ENCODE peak calls at places on chromosomes 6 and 20, in nine cellular contexts. Y is fibroblast of the conjunctiva; M is neural crest cell; J is left ventricle myocardium inferior; Q is omental fat pad; K is astrocyte of the spinal cord; T is LoVo; V is endodermal cell; E is activated CD4-positive, alpha-beta T cell treated with anti-CD3 and anti-CD28 coated beads for 36 hours. A is an unnamed sample.

GRCh38 chr20:56829788-56830385 is 200.8 kb downstream of the TFAP2C start:
- DNase-seq in Q (no peak), E (no peak), V (peak), Y (no peak), J (no peak), T (no peak), K (no peak), M (no peak), A (peak)

GRCh38 chr6:27866370-27867050 is 45.7 kb downstream of the OR2B2 start:
- DNase-seq in K (peak), J (no peak), V (peak), M (no peak), Q (no peak), Y (peak), T (peak), E (peak), A (peak)

GRCh38 chr6:147507162-147508072 is 1.1 kb upstream of the SAMD5 start:
- DNase-seq in M (peak), V (peak), J (peak), E (peak), K (peak), T (peak), Y (no peak), Q (no peak), A (no peak)

GRCh38 chr20:21136015-21136732 is 10.3 kb downstream of the KIZ start:
- DNase-seq in Y (no peak), E (no peak), V (no peak), K (no peak), Q (no peak), M (no peak), T (no peak), J (no peak), A (no peak)

GRCh38 chr6:163438940-163439335 is 24.4 kb downstream of the QKI start:
- DNase-seq in Q (peak), T (no peak), E (peak), K (no peak), J (peak), Y (no peak), M (no peak), V (no peak), A (peak)

GRCh38 chr20:25233016-25233772 is 14.7 kb upstream of the PYGB start:
- DNase-seq in Y (peak), K (peak), Q (no peak), M (no peak), V (no peak), T (peak), E (no peak), J (peak), A (peak)

GRCh38 chr6:143522034-143522600 is 10.6 kb upstream of the FUCA2 start:
- DNase-seq in M (no peak), J (no peak), V (no peak), Q (no peak), Y (no peak), E (no peak), K (no peak), T (no peak), A (no peak)

GRCh38 chr6:41874741-41875140 is 20.4 kb downstream of the USP49 start:
- DNase-seq in K (no peak), T (no peak), Y (no peak), M (no peak), V (no peak), J (no peak), E (no peak), Q (no peak), A (no peak)

GRCh38 chr6:35140991-35141720 is at the start of gene TCP11:
- DNase-seq in M (no peak), E (peak), Y (no peak), J (peak), Q (no peak), T (no peak), K (no peak), V (peak), A (no peak)

GRCh38 chr6:44627091-44627878 is 239.8 kb downstream of the CDC5L start:
- DNase-seq in M (no peak), J (peak), K (no peak), V (peak), Q (no peak), E (peak), Y (no peak), T (no peak), A (no peak)

GRCh38 chr20:17967595-17968365 is 814 bp downstream of the SNX5 start:
- DNase-seq in V (no peak), Y (no peak), T (peak), K (peak), E (peak), Q (no peak), M (peak), J (no peak), A (no peak)

GRCh38 chr20:51650685-51651134 is 108.2 kb upstream of the NFATC2 start:
- DNase-seq in Y (no peak), K (peak), M (no peak), T (no peak), V (peak), J (no peak), E (no peak), Q (no peak), A (no peak)

GRCh38 chr6:155185544-155185943 is 78.3 kb upstream of the CLDN20 start:
- DNase-seq in Q (no peak), Y (peak), M (no peak), J (no peak), K (peak), V (peak), T (peak), E (peak), A (no peak)

GRCh38 chr6:40476673-40477072 is 110.5 kb downstream of the LRFN2 start:
- DNase-seq in V (no peak), E (no peak), T (no peak), Q (no peak), J (no peak), K (no peak), Y (no peak), M (no peak), A (no peak)

GRCh38 chr6:88474720-88475119 is 308.6 kb upstream of the CNR1 start:
- DNase-seq in Y (no peak), M (no peak), J (no peak), E (no peak), Q (no peak), T (no peak), V (no peak), K (no peak), A (no peak)

GRCh38 chr20:9927224-9927623 is 88.3 kb upstream of the PAK5 start:
- DNase-seq in K (no peak), M (no peak), Q (no peak), E (no peak), J (no peak), Y (no peak), T (no peak), V (no peak), A (no peak)

GRCh38 chr6:1372690-1373089 is 16.7 kb upstream of the FOXF2 start:
- DNase-seq in M (no peak), Q (no peak), V (no peak), T (no peak), J (no peak), Y (no peak), E (no peak), K (no peak), A (no peak)

GRCh38 chr20:49906101-49906604 is 9.2 kb downstream of the SPATA2 start:
- DNase-seq in Y (no peak), V (no peak), E (no peak), J (no peak), K (no peak), Q (no peak), M (no peak), T (no peak), A (no peak)

GRCh38 chr6:114153448-114153847 is 182.5 kb upstream of the HDAC2 start:
- DNase-seq in J (no peak), T (no peak), E (no peak), V (no peak), Y (no peak), K (no peak), Q (no peak), M (no peak), A (no peak)

GRCh38 chr20:9919271-9920014 is 80.6 kb upstream of the PAK5 start:
- DNase-seq in M (no peak), J (no peak), K (no peak), Y (no peak), E (no peak), Q (no peak), V (no peak), T (no peak), A (no peak)

GRCh38 chr20:63363981-63364536 is 2.9 kb upstream of the CHRNA4 start:
- DNase-seq in J (no peak), E (no peak), K (no peak), M (no peak), Y (no peak), Q (no peak), T (no peak), V (no peak), A (no peak)

GRCh38 chr6:152089992-152090391 is 282.5 kb downstream of the ESR1 start:
- DNase-seq in T (no peak), M (no peak), Q (no peak), K (peak), V (no peak), J (peak), E (no peak), Y (no peak), A (no peak)

GRCh38 chr6:117449549-117450439 is 24.1 kb upstream of the ROS1 start:
- DNase-seq in M (peak), Q (peak), T (peak), V (peak), Y (peak), E (peak), J (no peak), K (peak), A (peak)

GRCh38 chr20:59817846-59818245 is 115.6 kb downstream of the SYCP2 start:
- DNase-seq in K (no peak), Y (no peak), E (no peak), Q (no peak), J (no peak), T (no peak), V (peak), M (no peak), A (no peak)

GRCh38 chr6:89941031-89941775 is 46.9 kb downstream of the GJA10 start:
- DNase-seq in T (no peak), Y (peak), K (peak), J (no peak), V (no peak), E (no peak), M (peak), Q (no peak), A (peak)

GRCh38 chr20:15760217-15760567 is 813.1 kb downstream of the KIF16B start:
- DNase-seq in K (no peak), M (no peak), Y (no peak), T (no peak), Q (no peak), E (no peak), V (no peak), J (no peak), A (no peak)

GRCh38 chr6:25122622-25123237 is 156.4 kb upstream of the CARMIL1 start:
- DNase-seq in E (no peak), J (no peak), K (no peak), Q (no peak), V (no peak), T (no peak), M (no peak), Y (no peak), A (no peak)

GRCh38 chr6:139863356-139863755 is 488.9 kb upstream of the CITED2 start:
- DNase-seq in J (no peak), K (peak), Q (no peak), T (no peak), M (no peak), V (no peak), E (no peak), Y (peak), A (no peak)

GRCh38 chr6:7773322-7773721 is 47.4 kb downstream of the BMP6 start:
- DNase-seq in Y (no peak), Q (no peak), M (no peak), E (no peak), K (no peak), V (no peak), J (no peak), T (no peak), A (no peak)

GRCh38 chr20:62195072-62195400 is 12.2 kb downstream of the MTG2 start:
- DNase-seq in M (no peak), J (no peak), K (no peak), E (no peak), Q (no peak), V (no peak), Y (no peak), T (no peak), A (no peak)

GRCh38 chr20:48772183-48772976 is 55.4 kb downstream of the PREX1 start:
- DNase-seq in K (no peak), E (no peak), T (no peak), J (peak), Y (no peak), V (no peak), M (no peak), Q (no peak), A (no peak)

GRCh38 chr6:14709066-14709670 is 536.7 kb upstream of the JARID2 start:
- DNase-seq in K (no peak), Q (no peak), E (no peak), V (no peak), Y (no peak), J (no peak), T (no peak), M (no peak), A (no peak)

GRCh38 chr20:21125072-21125848 is 622 bp upstream of the KIZ start:
- DNase-seq in Q (no peak), T (peak), J (no peak), K (no peak), E (no peak), Y (no peak), M (peak), V (no peak), A (peak)

GRCh38 chr6:7784706-7785105 is 58.8 kb downstream of the BMP6 start:
- DNase-seq in K (no peak), J (no peak), Q (no peak), M (no peak), V (no peak), E (no peak), Y (no peak), T (no peak), A (no peak)

GRCh38 chr6:47787620-47788497 is 6.0 kb downstream of the OPN5 start:
- DNase-seq in Q (no peak), V (peak), J (peak), E (peak), K (peak), Y (peak), M (peak), T (peak), A (peak)

GRCh38 chr6:151647871-151648639 is 154.2 kb downstream of the CCDC170 start:
- DNase-seq in E (peak), J (no peak), Q (no peak), K (no peak), T (no peak), M (peak), Y (no peak), V (peak), A (peak)

GRCh38 chr6:128767150-128767549 is 115.8 kb upstream of the LAMA2 start:
- DNase-seq in V (no peak), T (no peak), M (no peak), Y (no peak), E (no peak), Q (no peak), J (no peak), K (no peak), A (no peak)

GRCh38 chr20:9565910-9566550 is 51.6 kb downstream of the LAMP5 start:
- DNase-seq in T (no peak), V (no peak), Y (no peak), J (no peak), K (no peak), E (no peak), Q (no peak), M (no peak), A (no peak)

GRCh38 chr20:20364016-20364746 is 3.7 kb upstream of the INSM1 start:
- DNase-seq in Q (no peak), V (peak), K (no peak), E (peak), Y (no peak), T (no peak), M (peak), J (no peak), A (no peak)

A was measured in HepG2.